ENCODE peak calls at places on chromosomes 4 and X, in six cellular contexts. R, L, S, G, K and U are unnamed samples.

GRCh38 chr4:76373919-76374552 is 46.9 kb downstream of the CCDC158 start:
- DNase-seq in G (no peak), K (no peak), R (peak; percentile 62), L (no peak), S (no peak), U (no peak)

GRCh38 chrX:55033429-55033828 is 2.7 kb upstream of the ALAS2 start:
- DNase-seq in S (no peak), L (no peak), G (no peak), R (no peak), K (no peak), U (no peak)

GRCh38 chr4:3765271-3766206 is 646 bp upstream of the ADRA2C start:
- DNase-seq in S (peak; percentile 76), G (peak; percentile 32), L (no peak), R (peak; percentile 37), K (no peak), U (peak; percentile 36)

GRCh38 chr4:57865264-57865663 is 755.1 kb upstream of the IGFBP7 start:
- DNase-seq in S (no peak), G (no peak), R (no peak), L (no peak), K (no peak), U (no peak)

GRCh38 chrX:68429216-68429615 is 4.1 kb downstream of the OPHN1 start:
- DNase-seq in R (peak; percentile 51), K (no peak), G (no peak), L (no peak), S (no peak), U (no peak)

GRCh38 chrX:110037181-110037580 is 34.3 kb downstream of the TMEM164 start:
- DNase-seq in R (no peak), S (no peak), K (no peak), G (no peak), L (no peak), U (no peak)

GRCh38 chrX:69603566-69604194 is 12.2 kb upstream of the EDA start:
- DNase-seq in G (no peak), L (no peak), K (no peak), R (no peak), S (no peak), U (no peak)

GRCh38 chr4:128288689-128289106 is 1.1 kb upstream of the PGRMC2 start:
- DNase-seq in K (no peak), S (no peak), G (peak; percentile 34), L (no peak), R (peak; percentile 46), U (no peak)

GRCh38 chrX:102599950-102600579 is 750 bp downstream of the ARMCX5 start:
- DNase-seq in S (no peak), G (no peak), K (no peak), R (peak; percentile 11), L (no peak), U (no peak)

GRCh38 chr4:80307774-80308465 is 27.6 kb upstream of the CFAP299 start:
- DNase-seq in K (no peak), R (peak; percentile 43), S (no peak), L (peak; percentile 69), G (no peak), U (no peak)

GRCh38 chr4:25859429-25860148 is 3.2 kb downstream of the SEL1L3 start:
- DNase-seq in G (no peak), S (no peak), K (no peak), L (no peak), R (no peak), U (no peak)

GRCh38 chrX:151680805-151681204 is 14.5 kb upstream of the PRRG3 start:
- DNase-seq in L (no peak), G (peak; percentile 55), R (peak; percentile 27), K (no peak), S (no peak), U (no peak)

GRCh38 chr4:176753049-176753448 is 39.7 kb downstream of the VEGFC start:
- DNase-seq in R (peak; percentile 89), L (no peak), S (no peak), K (peak; percentile 86), G (no peak), U (no peak)

GRCh38 chr4:153465922-153466636 is at the start of gene TMEM131L:
- DNase-seq in G (peak; percentile 72), L (no peak), K (no peak), R (peak; percentile 38), S (peak; percentile 85), U (peak; percentile 13)

GRCh38 chr4:183397741-183398297 is 46.6 kb upstream of the CDKN2AIP start:
- DNase-seq in K (no peak), S (no peak), L (no peak), R (no peak), G (no peak), U (no peak)
- H3K4me3 ChIP-seq in K (peak overlapping the region; percentile 54), S (peak overlapping the region; percentile 76), L (peak overlapping the region; percentile 28), R (peak overlapping the region; percentile 59), G (peak overlapping the region; percentile 47), U (peak overlapping the region; percentile 76)

DNA sequence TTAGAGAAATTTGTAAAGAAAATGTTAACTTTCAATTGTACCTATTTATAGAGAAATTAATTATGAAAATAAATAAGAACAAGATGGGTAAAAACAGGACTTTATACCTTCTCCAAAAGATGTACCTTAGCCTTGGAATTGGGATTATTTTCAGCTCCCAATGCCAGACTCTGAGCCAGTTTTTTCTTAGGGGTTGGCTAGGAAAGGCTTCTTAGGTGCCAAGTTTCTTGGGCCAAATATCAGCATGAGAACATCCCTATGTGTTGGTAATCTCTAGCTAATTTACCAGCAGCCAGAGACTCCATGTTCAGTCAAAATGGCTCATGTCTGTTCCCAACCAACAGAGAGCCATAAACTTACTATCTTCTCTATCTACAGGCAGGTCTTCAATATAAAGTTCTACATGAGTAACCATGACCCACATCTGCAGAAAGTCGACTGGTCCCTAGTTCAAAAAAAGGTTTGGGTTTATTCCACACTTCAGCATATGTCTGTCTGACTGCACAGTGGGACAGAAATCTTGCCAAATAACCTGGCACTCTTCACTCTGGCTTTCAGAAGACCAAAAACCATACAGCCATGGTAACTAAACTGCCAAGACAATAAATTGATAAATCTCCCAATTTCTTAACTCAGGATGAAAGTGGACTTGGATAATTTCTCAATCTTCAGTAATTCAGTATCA is 380.5 kb upstream of the RASGEF1B start:
- DNase-seq in G (no peak), S (no peak), K (no peak), L (no peak), R (no peak), U (peak; percentile 58)
- H3K27ac ChIP-seq in G (no peak overlapping the region), S (no peak overlapping the region), K (no peak overlapping the region), L (no peak overlapping the region), R (no peak overlapping the region), U (no peak overlapping the region)

DNA sequence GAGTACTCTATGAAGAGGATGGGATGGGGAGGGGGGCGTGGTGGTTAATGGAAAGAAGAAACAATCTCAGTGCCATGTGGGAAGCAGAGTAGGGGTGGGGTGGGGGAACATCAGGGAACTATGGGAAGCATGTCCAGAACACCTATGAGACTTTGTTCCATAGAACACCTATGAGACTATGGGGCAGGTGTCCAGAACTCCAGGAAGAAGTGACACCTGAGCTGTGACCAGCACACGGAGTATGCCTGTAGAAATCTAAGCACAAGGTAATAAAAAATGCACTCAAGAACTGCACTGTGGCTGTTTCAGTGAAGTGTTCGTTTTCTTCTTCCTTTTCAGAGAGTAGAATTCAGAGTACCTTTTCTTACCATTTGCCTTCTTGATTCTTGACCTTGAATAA is 704.8 kb upstream of the TENM3 start:
- DNase-seq in K (no peak), L (no peak), S (no peak), R (no peak), G (no peak), U (no peak)
- TF ChIP-seq CTCF in K (no peak), L (no peak), S (no peak), R (no peak), G (no peak), U (no peak)

GRCh38 chr4:186725422-186726149 is 1.9 kb upstream of the FAT1 start:
- DNase-seq in L (peak; percentile 79), K (peak; percentile 70), S (peak; percentile 72), R (peak; percentile 83), G (peak; percentile 81), U (peak; percentile 80)

GRCh38 chr4:186723207-186724047 is at the start of gene FAT1:
- DNase-seq in L (no peak), R (peak; percentile 26), S (peak; percentile 68), G (peak; percentile 72), K (no peak), U (no peak)

GRCh38 chr4:186722856-186723206 is 825 bp downstream of the FAT1 start:
- DNase-seq in R (no peak), K (no peak), S (no peak), G (no peak), L (no peak), U (no peak)

GRCh38 chr4:186724861-186725419 is 1.3 kb upstream of the FAT1 start:
- DNase-seq in K (no peak), L (no peak), G (no peak), S (no peak), R (peak; percentile 36), U (no peak)

GRCh38 chr4:186724048-186724860 is 598 bp upstream of the FAT1 start:
- DNase-seq in L (no peak), R (peak; percentile 27), G (peak; percentile 64), S (peak; percentile 56), K (no peak), U (no peak)
- H3K4me3 ChIP-seq in L (peak overlapping the region; percentile 97), R (peak overlapping the region; percentile 70), G (peak overlapping the region; percentile 72), S (peak overlapping the region; percentile 77), K (peak overlapping the region; percentile 93), U (peak overlapping the region; percentile 66)